ENCODE peak calls at places on chromosome 1, in five cellular contexts. A is AG20443, X is hepatic stellate cell, I is NCI-H748 treated with DMSO at 0.1 percent for 48 hours, K is Ammon's horn. D is an unnamed sample.

GRCh38 chr1:205505791-205506190 is 1.3 kb downstream of the CDK18 start:
- DNase-seq in A (peak; percentile 53), X (peak; percentile 83), I (no peak), K (no peak), D (peak; percentile 41)

GRCh38 chr1:170250531-170251276 is 104.9 kb downstream of the NTMT2 start:
- DNase-seq in A (no peak), X (no peak), I (no peak), K (no peak), D (no peak)

GRCh38 chr1:111565957-111566356 is 53.6 kb upstream of the RAP1A start:
- DNase-seq in A (no peak), X (no peak), I (no peak), K (no peak), D (no peak)

GRCh38 chr1:212774584-212774983 is 17.0 kb downstream of the NSL1 start:
- DNase-seq in A (no peak), X (no peak), I (no peak), K (peak; percentile 41), D (no peak)

GRCh38 chr1:21855257-21856096 is 43.4 kb downstream of the LDLRAD2 start:
- DNase-seq in A (no peak), X (no peak), I (no peak), K (no peak), D (no peak)

GRCh38 chr1:43540653-43541071 is 10.0 kb downstream of the PTPRF start:
- DNase-seq in A (peak; percentile 68), X (no peak), I (no peak), K (peak; percentile 81), D (no peak)

GRCh38 chr1:167447521-167448136 is 70.7 kb downstream of the CD247 start:
- DNase-seq in A (no peak), X (no peak), I (no peak), K (no peak), D (no peak)

GRCh38 chr1:229258031-229258850 is 12.7 kb upstream of the RAB4A start:
- DNase-seq in A (peak; percentile 81), X (peak; percentile 61), I (peak; percentile 36), K (peak; percentile 89), D (peak; percentile 70)

GRCh38 chr1:1004420-1004779 is 4.5 kb upstream of the HES4 start:
- DNase-seq in A (no peak), X (no peak), I (no peak), K (no peak), D (no peak)

GRCh38 chr1:97870574-97870973 is 50.3 kb downstream of the DPYD start:
- DNase-seq in A (no peak), X (no peak), I (peak; percentile 89), K (peak; percentile 9), D (no peak)

D was measured in AG08396.